ENCODE peak calls at places on chromosomes 7 and 10, in five cellular contexts. E, R, T, Z and G are unnamed samples.

GRCh38 chr7:134842062-134842461 is 62.6 kb downstream of the CALD1 start:
- DNase-seq in E (no peak), R (no peak), T (no peak), Z (no peak), G (no peak)

GRCh38 chr10:62437696-62438095 is 63.5 kb downstream of the ZNF365 start:
- DNase-seq in E (peak), R (no peak), T (no peak), Z (no peak), G (no peak)

GRCh38 chr10:125005312-125006187 is 63.6 kb downstream of the ZRANB1 start:
- DNase-seq in E (no peak), R (no peak), T (no peak), Z (no peak), G (no peak)

GRCh38 chr10:84423729-84424128 is 95.3 kb downstream of the CCSER2 start:
- DNase-seq in E (peak), R (no peak), T (no peak), Z (no peak), G (no peak)

GRCh38 chr7:154928136-154929005 is 74.6 kb downstream of the PAXIP1 start:
- DNase-seq in E (peak), R (no peak), T (peak), Z (peak), G (no peak)

GRCh38 chr7:42348627-42349026 is 111.6 kb upstream of the GLI3 start:
- DNase-seq in E (no peak), R (no peak), T (no peak), Z (no peak), G (no peak)

GRCh38 chr7:465710-466400 is 53.8 kb downstream of the PDGFA start:
- DNase-seq in E (no peak), R (no peak), T (peak), Z (no peak), G (no peak)

GRCh38 chr7:149741629-149742028 is 31.8 kb downstream of the ZNF467 start:
- DNase-seq in E (no peak), R (no peak), T (no peak), Z (no peak), G (no peak)

GRCh38 chr10:13102002-13102794 is 2.2 kb downstream of the OPTN start:
- DNase-seq in E (peak), R (no peak), T (no peak), Z (no peak), G (no peak)

GRCh38 chr7:140350056-140350455 is 48.3 kb downstream of the SLC37A3 start:
- DNase-seq in E (no peak), R (no peak), T (no peak), Z (no peak), G (no peak)

GRCh38 chr10:1089017-1089689 is 33.0 kb downstream of the WDR37 start:
- DNase-seq in E (no peak), R (no peak), T (no peak), Z (no peak), G (no peak)

GRCh38 chr10:31830887-31831286 is 97.7 kb downstream of the ARHGAP12 start:
- DNase-seq in E (peak), R (no peak), T (no peak), Z (no peak), G (no peak)

GRCh38 chr10:50393784-50394183 is 142.5 kb upstream of the ASAH2 start:
- DNase-seq in E (peak), R (no peak), T (no peak), Z (no peak), G (no peak)

GRCh38 chr10:59314284-59314683 is 48.1 kb downstream of the FAM13C start:
- DNase-seq in E (no peak), R (no peak), T (no peak), Z (no peak), G (no peak)

GRCh38 chr10:82889703-82890102 is 1014.7 kb downstream of the NRG3 start:
- DNase-seq in E (no peak), R (no peak), T (no peak), Z (no peak), G (no peak)

GRCh38 chr10:133170092-133170491 is 10.1 kb downstream of the KNDC1 start:
- DNase-seq in E (no peak), R (no peak), T (no peak), Z (no peak), G (no peak)

GRCh38 chr7:3157541-3158287 is 114.0 kb upstream of the CARD11 start:
- DNase-seq in E (no peak), R (no peak), T (no peak), Z (no peak), G (no peak)

GRCh38 chr7:28919510-28919909 is 38.6 kb downstream of the TRIL start:
- DNase-seq in E (no peak), R (no peak), T (no peak), Z (no peak), G (no peak)

GRCh38 chr7:21338728-21339164 is 89.1 kb upstream of the SP4 start:
- DNase-seq in E (no peak), R (no peak), T (no peak), Z (peak), G (no peak)

GRCh38 chr10:81101062-81101461 is 563.4 kb downstream of the SH2D4B start:
- DNase-seq in E (no peak), R (no peak), T (no peak), Z (no peak), G (no peak)

GRCh38 chr10:11344550-11344949 is 266.9 kb downstream of the USP6NL start:
- DNase-seq in E (no peak), R (no peak), T (no peak), Z (no peak), G (no peak)

GRCh38 chr10:115572740-115573455 is 479.7 kb downstream of the ATRNL1 start:
- DNase-seq in E (peak), R (no peak), T (no peak), Z (no peak), G (no peak)

GRCh38 chr7:142357953-142358520 is 100.2 kb upstream of the PRSS58 start:
- DNase-seq in E (peak), R (peak), T (no peak), Z (no peak), G (no peak)

GRCh38 chr7:125074141-125074540 is 144.5 kb upstream of the POT1 start:
- DNase-seq in E (no peak), R (no peak), T (no peak), Z (no peak), G (no peak)

GRCh38 chr10:132865851-132866600 is 76.3 kb downstream of the CFAP46 start:
- DNase-seq in E (no peak), R (no peak), T (no peak), Z (no peak), G (no peak)

GRCh38 chr10:72086466-72087391 is 1.6 kb downstream of the SPOCK2 start:
- DNase-seq in E (no peak), R (no peak), T (no peak), Z (no peak), G (no peak)

GRCh38 chr10:78981257-78981969 is 87.4 kb upstream of the ZMIZ1 start:
- DNase-seq in E (no peak), R (no peak), T (no peak), Z (no peak), G (no peak)